ENCODE peak calls at places on chromosome 6, in seven cellular contexts. V, E, D, U, B, Z and H are unnamed samples.

GRCh38 chr6:111803804-111804203 is 69.4 kb downstream of the FYN start:
- DNase-seq in V (no peak), E (peak; percentile 36), D (no peak), U (no peak), B (no peak), Z (no peak), H (no peak)

GRCh38 chr6:121305957-121306607 is 28.2 kb downstream of the TBC1D32 start:
- DNase-seq in V (no peak), E (peak; percentile 7), D (peak; percentile 62), U (peak; percentile 45), B (no peak), Z (no peak), H (no peak)

GRCh38 chr6:25774120-25774730 is 19.7 kb downstream of the SLC17A4 start:
- DNase-seq in V (no peak), E (no peak), D (no peak), U (no peak), B (no peak), Z (no peak), H (no peak)

GRCh38 chr6:15864033-15864707 is 201.3 kb upstream of the DTNBP1 start:
- DNase-seq in V (no peak), E (no peak), D (no peak), U (no peak), B (no peak), Z (no peak), H (no peak)

GRCh38 chr6:56916849-56917551 is 37.9 kb upstream of the BEND6 start:
- DNase-seq in V (no peak), E (no peak), D (no peak), U (peak; percentile 12), B (no peak), Z (no peak), H (no peak)

GRCh38 chr6:124393536-124393935 is 568.7 kb upstream of the RNF217 start:
- DNase-seq in V (no peak), E (no peak), D (no peak), U (no peak), B (no peak), Z (no peak), H (no peak)

GRCh38 chr6:96704713-96705112 is 132.6 kb downstream of the GPR63 start:
- DNase-seq in V (no peak), E (no peak), D (no peak), U (no peak), B (no peak), Z (no peak), H (no peak)

GRCh38 chr6:71388068-71388744 is 99.6 kb downstream of the OGFRL1 start:
- DNase-seq in V (no peak), E (no peak), D (no peak), U (peak; percentile 60), B (no peak), Z (no peak), H (no peak)

GRCh38 chr6:140003217-140003616 is 628.8 kb upstream of the CITED2 start:
- DNase-seq in V (no peak), E (no peak), D (no peak), U (no peak), B (no peak), Z (no peak), H (no peak)

GRCh38 chr6:170190046-170190445 is 100.8 kb downstream of the DLL1 start:
- DNase-seq in V (no peak), E (no peak), D (no peak), U (no peak), B (no peak), Z (no peak), H (no peak)

GRCh38 chr6:14517536-14518105 is 400.0 kb downstream of the CD83 start:
- DNase-seq in V (no peak), E (no peak), D (no peak), U (no peak), B (no peak), Z (no peak), H (peak; percentile 8)

GRCh38 chr6:40436685-40437604 is 150.2 kb downstream of the LRFN2 start:
- DNase-seq in V (no peak), E (no peak), D (peak; percentile 30), U (no peak), B (no peak), Z (no peak), H (no peak)

GRCh38 chr6:31541059-31541657 is 645 bp downstream of the DDX39B start:
- DNase-seq in V (no peak), E (peak; percentile 81), D (peak; percentile 76), U (peak; percentile 64), B (no peak), Z (peak; percentile 66), H (peak; percentile 46)

GRCh38 chr6:16799279-16800193 is 38.3 kb upstream of the ATXN1 start:
- DNase-seq in V (no peak), E (no peak), D (peak; percentile 16), U (no peak), B (no peak), Z (no peak), H (no peak)

GRCh38 chr6:106281088-106281487 is 44.5 kb downstream of the ATG5 start:
- DNase-seq in V (no peak), E (no peak), D (no peak), U (no peak), B (no peak), Z (no peak), H (no peak)

GRCh38 chr6:1885576-1886003 is 275.9 kb downstream of the FOXC1 start:
- DNase-seq in V (no peak), E (no peak), D (no peak), U (no peak), B (no peak), Z (no peak), H (no peak)

GRCh38 chr6:163490826-163491577 is 76.5 kb downstream of the QKI start:
- DNase-seq in V (peak; percentile 74), E (no peak), D (peak; percentile 71), U (no peak), B (peak; percentile 80), Z (peak; percentile 64), H (peak; percentile 93)

GRCh38 chr6:34792605-34793500 is 970 bp downstream of the BLTP3A start:
- DNase-seq in V (peak; percentile 72), E (no peak), D (peak; percentile 75), U (peak; percentile 46), B (no peak), Z (peak; percentile 29), H (peak; percentile 28)

DNA sequence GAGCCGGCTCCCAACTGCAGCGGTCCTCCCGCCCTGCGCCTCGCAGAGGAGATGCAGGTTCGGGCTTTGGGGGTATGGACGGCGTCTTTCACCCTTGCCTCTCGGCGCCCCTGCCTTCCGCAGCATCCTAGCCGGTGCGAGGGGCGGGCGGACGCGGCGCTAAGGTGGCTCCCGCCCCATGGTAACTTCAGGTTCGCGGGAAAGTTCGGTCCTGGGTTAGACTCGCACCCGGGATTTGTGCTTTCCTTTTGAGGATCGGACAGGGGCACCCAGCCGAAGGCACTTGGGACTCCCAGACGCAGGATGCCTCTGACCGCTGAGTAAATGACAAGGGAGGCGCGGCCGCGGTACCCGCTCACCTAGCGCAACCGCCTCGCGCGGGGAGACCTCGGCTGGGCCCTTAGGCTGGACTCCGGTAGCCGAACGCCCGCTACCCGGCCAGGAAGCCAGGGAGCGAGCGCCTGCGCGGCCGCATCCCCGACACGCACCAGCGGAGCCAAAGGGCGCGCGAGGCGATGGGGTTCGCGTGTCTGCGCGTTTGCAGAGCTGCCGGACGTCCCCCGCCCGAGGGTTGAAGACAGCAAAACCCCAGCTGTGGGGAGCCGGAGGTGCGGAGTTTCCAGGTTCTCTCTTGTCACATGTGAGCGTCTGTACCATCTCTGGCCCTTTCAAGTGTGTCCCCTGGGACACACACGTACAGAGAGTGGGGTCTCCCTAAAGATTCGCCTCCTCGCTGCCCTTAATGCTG is 1.1 kb downstream of the RSPO3 start:
- DNase-seq in V (no peak), E (no peak), D (no peak), U (peak; percentile 21), B (peak; percentile 50), Z (no peak), H (no peak)
- H3K27me3 ChIP-seq in V (peaks cover 4% of the 10 kb centered on the region), E (peaks cover 16% of the 10 kb centered on the region), D (peaks cover 37% of the 10 kb centered on the region), U (peaks cover 14% of the 10 kb centered on the region), B (peaks cover 28% of the 10 kb centered on the region), Z (peaks cover 42% of the 10 kb centered on the region), H (peaks cover 5% of the 10 kb centered on the region)

GRCh38 chr6:10532392-10532791 is 11.2 kb downstream of the GCNT2 start:
- DNase-seq in V (no peak), E (no peak), D (no peak), U (no peak), B (no peak), Z (no peak), H (no peak)
- H3K4me1 ChIP-seq in V (no peaks in the 10 kb centered on the region), E (peaks cover 45% of the 10 kb centered on the region), D (peaks cover 5% of the 10 kb centered on the region), U (peaks cover 12% of the 10 kb centered on the region), B (no peaks in the 10 kb centered on the region), Z (no peaks in the 10 kb centered on the region), H (no peaks in the 10 kb centered on the region)

DNA sequence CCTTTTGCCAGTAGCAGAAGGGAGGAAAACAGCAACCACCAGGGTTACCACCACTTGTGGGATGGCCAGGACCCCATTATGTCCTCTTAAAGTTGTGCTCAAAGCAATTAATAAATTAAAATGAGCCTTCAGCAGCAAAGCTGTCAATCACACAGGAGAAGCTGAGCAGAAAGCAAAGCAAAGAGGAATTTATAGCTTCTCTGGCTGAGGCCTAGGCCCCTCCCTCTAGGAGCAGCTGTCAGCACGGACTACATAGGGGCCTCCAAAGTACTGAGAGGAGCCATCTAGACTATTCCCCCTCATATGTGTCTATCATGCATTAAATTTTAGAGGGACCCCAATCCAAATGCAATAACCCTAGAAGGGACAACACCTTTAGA is 6.4 kb downstream of the CCND3 start:
- DNase-seq in V (no peak), E (no peak), D (no peak), U (no peak), B (no peak), Z (no peak), H (no peak)
- H3K36me3 ChIP-seq in V (peaks cover 62% of the 10 kb centered on the region), E (peaks cover 65% of the 10 kb centered on the region), D (peaks cover 36% of the 10 kb centered on the region), U (peaks cover 19% of the 10 kb centered on the region), B (peaks cover 9% of the 10 kb centered on the region), Z (peaks cover 73% of the 10 kb centered on the region), H (peaks cover 22% of the 10 kb centered on the region)

GRCh38 chr6:143234686-143235085 is 174.0 kb downstream of the AIG1 start:
- DNase-seq in V (no peak), E (no peak), D (no peak), U (no peak), B (no peak), Z (no peak), H (no peak)
- H3K27me3 ChIP-seq in V (no peaks in the 10 kb centered on the region), E (no peaks in the 10 kb centered on the region), D (no peaks in the 10 kb centered on the region), U (no peaks in the 10 kb centered on the region), B (no peaks in the 10 kb centered on the region), Z (no peaks in the 10 kb centered on the region), H (no peaks in the 10 kb centered on the region)